ENCODE peak calls at places on chromosomes 4 and X, in five cellular contexts. Y is astrocyte of the spinal cord, U is HFF-Myc, A is psoas muscle, V is IMR-90. I is an unnamed sample.

GRCh38 chrX:40273356-40274050 is 175.7 kb upstream of the BCOR start:
- DNase-seq in Y (no peak), U (no peak), A (peak), V (peak), I (no peak)

GRCh38 chr4:173735055-173735454 is 205.0 kb upstream of the HAND2 start:
- DNase-seq in Y (no peak), U (no peak), A (no peak), V (peak), I (no peak)

GRCh38 chr4:81255524-81255923 is 40.5 kb upstream of the PRKG2 start:
- DNase-seq in Y (peak), U (peak), A (no peak), V (peak), I (no peak)

GRCh38 chr4:74659576-74660411 is 134.5 kb downstream of the BTC start:
- DNase-seq in Y (peak), U (peak), A (no peak), V (peak), I (peak)

GRCh38 chrX:46376246-46376885 is 168.9 kb downstream of the ZNF674 start:
- DNase-seq in Y (peak), U (peak), A (no peak), V (peak), I (peak)

GRCh38 chrX:40243699-40244098 is 145.9 kb upstream of the BCOR start:
- DNase-seq in Y (no peak), U (no peak), A (no peak), V (no peak), I (no peak)

GRCh38 chr4:3207531-3208037 is 41.4 kb upstream of the MSANTD1 start:
- DNase-seq in Y (no peak), U (no peak), A (no peak), V (peak), I (peak)

GRCh38 chr4:4667643-4668081 is 125.8 kb upstream of the STX18 start:
- DNase-seq in Y (no peak), U (no peak), A (no peak), V (no peak), I (no peak)

GRCh38 chr4:29708473-29708872 is 1011.7 kb upstream of the PCDH7 start:
- DNase-seq in Y (peak), U (no peak), A (no peak), V (peak), I (peak)

GRCh38 chrX:9163153-9163790 is 129.3 kb upstream of the FAM9B start:
- DNase-seq in Y (peak), U (no peak), A (no peak), V (peak), I (peak)

GRCh38 chr4:133146192-133146573 is 2.9 kb upstream of the PCDH10 start:
- DNase-seq in Y (no peak), U (no peak), A (no peak), V (no peak), I (no peak)

GRCh38 chr4:133147365-133147821 is 1.7 kb upstream of the PCDH10 start:
- DNase-seq in Y (no peak), U (no peak), A (no peak), V (no peak), I (no peak)

GRCh38 chr4:133145758-133146157 is 3.3 kb upstream of the PCDH10 start:
- DNase-seq in Y (no peak), U (no peak), A (no peak), V (no peak), I (no peak)

GRCh38 chr4:133147922-133148689 is 988 bp upstream of the PCDH10 start:
- DNase-seq in Y (peak), U (no peak), A (no peak), V (peak), I (peak)

DNA sequence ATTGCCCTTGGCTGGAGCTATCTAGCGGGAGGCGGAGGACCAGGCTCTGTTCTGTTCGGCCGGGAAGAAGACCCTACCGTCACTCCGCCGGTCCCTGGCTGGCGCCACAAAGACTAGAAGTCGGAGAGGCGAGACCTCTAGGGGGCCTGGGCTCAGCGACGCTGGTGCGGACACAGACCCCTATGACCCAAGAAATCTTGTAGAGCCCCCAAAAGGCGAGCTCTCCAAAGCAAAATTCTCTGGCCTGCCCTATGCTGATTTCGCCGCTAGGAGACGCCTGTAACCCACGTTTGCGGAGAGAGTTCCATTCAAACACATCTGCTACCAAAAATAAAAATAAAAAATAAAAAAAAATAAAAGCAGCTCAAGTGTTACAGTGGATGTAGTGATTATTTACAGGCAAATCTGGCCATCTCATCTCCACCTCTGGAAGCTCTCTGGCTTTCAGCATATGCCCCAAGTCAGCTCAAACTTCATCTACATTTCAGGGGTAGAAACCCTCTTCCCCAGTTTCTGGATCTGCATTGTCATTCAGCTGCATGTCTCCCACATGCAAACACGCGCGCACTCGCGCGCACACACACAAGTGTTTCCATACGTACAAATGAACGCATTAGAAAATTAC is 2.4 kb upstream of the PCDH10 start:
- DNase-seq in Y (peak), U (no peak), A (no peak), V (peak), I (peak)
- TF ChIP-seq CTCF in Y (peak), U (peak), A (peak), V (peak), I (peak)

GRCh38 chr4:169012049-169012448 is 2.0 kb upstream of the CBR4 start:
- DNase-seq in Y (no peak), U (no peak), A (no peak), V (no peak), I (no peak)

GRCh38 chr4:169013396-169013795 is 3.3 kb upstream of the CBR4 start:
- DNase-seq in Y (no peak), U (no peak), A (no peak), V (no peak), I (no peak)

GRCh38 chr4:169008478-169008877 is 1.6 kb downstream of the CBR4 start:
- DNase-seq in Y (no peak), U (no peak), A (no peak), V (no peak), I (no peak)

GRCh38 chr4:169010125-169011023 is at the start of gene CBR4:
- DNase-seq in Y (peak), U (peak), A (peak), V (peak), I (peak)

GRCh38 chr4:169009281-169010124 is 552 bp downstream of the CBR4 start:
- DNase-seq in Y (peak), U (no peak), A (peak), V (peak), I (peak)
- TF ChIP-seq CTCF in Y (peak), U (peak), A (no peak), V (peak), I (peak)

DNA sequence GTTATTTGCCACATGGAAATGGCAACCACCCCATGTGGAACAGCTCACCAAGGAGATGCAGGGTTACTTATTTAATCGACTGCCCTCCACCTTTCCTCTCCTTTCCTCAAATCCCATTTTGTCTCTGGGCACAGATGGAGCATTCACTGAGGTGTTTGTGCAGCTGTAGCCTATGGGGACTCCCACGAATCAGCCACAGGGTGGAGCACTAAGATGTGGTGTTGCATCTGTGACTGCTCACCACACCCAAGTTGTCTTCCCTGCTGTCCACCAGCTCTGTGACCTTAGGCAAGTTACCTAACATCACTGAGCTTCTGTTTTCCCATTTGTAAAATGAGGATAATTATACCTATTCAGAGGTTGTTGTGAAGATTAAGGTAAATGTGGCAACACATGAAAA is 252.4 kb upstream of the CPEB2 start:
- DNase-seq in Y (peak), U (no peak), A (peak), V (no peak), I (no peak)
- TF ChIP-seq CTCF in Y (peak), U (no peak), A (peak), V (no peak), I (no peak)

GRCh38 chr4:164949448-164950118 is 27.9 kb downstream of the TRIM61 start:
- DNase-seq in Y (no peak), U (no peak), A (no peak), V (no peak), I (no peak)
- TF ChIP-seq CTCF in Y (no peak), U (peak), A (no peak), V (no peak), I (no peak)

GRCh38 chr4:88575222-88575621 is 17.1 kb upstream of the HERC3 start:
- DNase-seq in Y (no peak), U (no peak), A (no peak), V (no peak), I (no peak)
- TF ChIP-seq CTCF in Y (no peak), U (no peak), A (no peak), V (no peak), I (no peak)

DNA sequence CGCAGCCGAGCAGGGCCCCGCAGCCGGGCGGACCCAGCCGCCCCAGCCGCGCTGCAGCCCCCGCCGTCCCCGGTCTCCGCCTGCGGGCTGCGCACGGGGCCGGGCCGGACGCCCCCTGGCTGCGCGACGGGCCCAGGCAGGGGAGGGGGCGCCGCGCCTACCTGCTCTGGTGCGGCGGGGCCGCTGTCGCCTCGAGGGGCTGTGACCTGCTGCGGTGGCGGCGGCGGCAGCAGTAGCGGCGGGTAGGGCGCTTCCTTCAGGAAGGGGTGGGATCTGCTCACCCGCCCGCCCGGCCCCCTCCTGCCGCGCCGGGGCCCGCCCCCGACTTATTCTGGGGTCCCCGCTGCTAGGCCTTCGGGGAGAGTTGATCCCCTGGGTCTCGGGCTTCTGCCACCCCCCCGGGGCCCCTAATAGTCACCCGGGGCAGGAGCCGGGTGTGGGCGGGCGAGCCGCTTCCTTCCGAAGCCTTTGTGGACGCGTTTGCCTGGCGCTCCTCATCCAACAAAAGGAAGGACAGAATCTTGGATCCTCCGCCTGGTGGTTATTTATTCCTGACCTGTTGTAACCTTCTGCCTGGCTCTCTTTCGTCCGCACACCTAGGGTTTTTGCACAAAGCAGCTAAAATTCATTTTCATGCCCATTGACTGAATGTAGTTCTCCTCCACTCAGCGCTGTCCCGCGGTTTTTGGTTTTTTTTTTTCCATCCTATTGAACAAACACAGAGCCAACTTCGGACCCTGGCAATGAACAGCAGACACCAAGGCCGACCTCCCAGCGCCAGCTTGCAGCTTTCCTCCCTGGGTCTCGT is at the start of gene TMEM150C:
- DNase-seq in Y (peak), U (no peak), A (peak), V (no peak), I (no peak)
- TF ChIP-seq CTCF in Y (peak), U (no peak), A (no peak), V (no peak), I (no peak)

GRCh38 chr4:127782275-127783025 is at the start of gene HSPA4L:
- DNase-seq in Y (peak), U (peak), A (peak), V (peak), I (peak)
- TF ChIP-seq CTCF in Y (no peak), U (no peak), A (peak), V (peak), I (peak)

DNA sequence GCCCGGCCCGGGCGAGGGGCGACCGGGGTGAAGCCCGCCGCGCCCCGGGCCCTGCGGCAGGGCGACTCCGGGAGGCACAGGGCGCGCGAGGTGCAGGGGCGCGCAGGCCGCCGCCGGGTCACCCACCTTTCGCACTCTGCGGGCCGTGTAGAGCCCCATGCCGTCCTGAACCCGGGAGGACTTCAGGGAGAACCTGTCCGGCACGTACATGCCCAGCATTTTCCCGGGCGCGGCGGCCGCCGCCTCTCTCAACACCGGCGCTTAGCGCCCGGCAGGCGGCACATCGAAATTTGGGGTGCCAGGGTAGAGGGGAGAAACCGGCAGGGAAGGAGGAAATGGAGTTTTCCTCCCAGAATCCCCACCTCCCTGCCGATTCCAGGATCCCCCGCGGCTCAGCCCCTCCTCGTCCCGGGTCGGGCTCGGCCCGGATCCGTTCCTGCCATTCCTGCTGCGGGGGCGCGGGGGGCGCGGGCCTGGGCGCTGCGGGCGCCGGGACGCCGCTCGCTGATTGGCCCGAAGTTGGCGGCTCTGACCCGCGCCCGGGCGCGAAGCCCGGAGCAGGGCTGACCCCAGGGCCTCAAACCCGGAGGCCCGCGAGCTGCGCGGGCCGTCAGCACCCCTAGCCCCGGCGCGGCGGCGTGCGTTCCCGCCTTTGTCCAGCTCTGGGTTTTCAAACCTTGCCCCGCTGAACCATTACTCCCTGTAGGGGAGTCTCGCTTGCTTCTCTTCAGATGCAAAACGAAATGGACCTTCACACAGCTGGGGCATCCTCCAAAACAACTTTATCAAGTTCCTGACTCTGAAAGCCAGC is at the start of gene PRDM5:
- DNase-seq in Y (peak), U (no peak), A (peak), V (peak), I (peak)
- TF ChIP-seq CTCF in Y (peak), U (no peak), A (no peak), V (no peak), I (peak)

GRCh38 chrX:16870095-16870860 is at the start of gene RBBP7:
- DNase-seq in Y (peak), U (peak), A (peak), V (peak), I (peak)

GRCh38 chrX:16870861-16871584 is 861 bp upstream of the RBBP7 start:
- DNase-seq in Y (no peak), U (no peak), A (peak), V (no peak), I (no peak)

GRCh38 chrX:16868920-16869319 is 1.2 kb downstream of the RBBP7 start:
- DNase-seq in Y (no peak), U (no peak), A (no peak), V (no peak), I (no peak)

GRCh38 chrX:16867947-16868346 is 2.2 kb downstream of the RBBP7 start:
- DNase-seq in Y (no peak), U (no peak), A (no peak), V (no peak), I (no peak)

GRCh38 chrX:16869393-16870094 is 618 bp downstream of the RBBP7 start:
- DNase-seq in Y (peak), U (no peak), A (peak), V (peak), I (no peak)
- TF ChIP-seq CTCF in Y (no peak), U (no peak), A (no peak), V (no peak), I (no peak)

GRCh38 chr4:153159016-153159415 is 45.2 kb upstream of the TRIM2 start:
- DNase-seq in Y (no peak), U (no peak), A (no peak), V (no peak), I (no peak)
- TF ChIP-seq CTCF in Y (peak), U (no peak), A (no peak), V (no peak), I (peak)